ENCODE peak calls at places on chromosomes 12 and 14, in nine cellular contexts. One of them, this sample, is unnamed.

GRCh38 chr12:13142747-13143146 is 39.3 kb upstream of the GSG1 start:
- DNase-seq in GM10248: no peak
- DNase-seq in fibroblast of mammary gland: no peak
- DNase-seq in mesothelial cell of epicardium: no peak
- DNase-seq in A549: no peak
- DNase-seq in brain microvascular endothelial cell: no peak
- DNase-seq in cardiac fibroblast: no peak
- DNase-seq in heart left ventricle: no peak
- DNase-seq in GM13976: no peak
- DNase-seq in this sample: no peak

GRCh38 chr14:74502236-74503019 is 8.9 kb downstream of the ISCA2 start:
- DNase-seq in mesothelial cell of epicardium: no peak
- DNase-seq in GM10248: peak; percentile 59
- DNase-seq in GM13976: peak; percentile 66
- DNase-seq in cardiac fibroblast: peak; percentile 44
- DNase-seq in heart left ventricle: peak; percentile 56
- DNase-seq in A549: peak; percentile 44
- DNase-seq in brain microvascular endothelial cell: no peak
- DNase-seq in fibroblast of mammary gland: peak; percentile 49
- DNase-seq in this sample: peak; percentile 44

GRCh38 chr12:116887897-116888296 is 6.7 kb upstream of the HRK start:
- DNase-seq in brain microvascular endothelial cell: no peak
- DNase-seq in cardiac fibroblast: no peak
- DNase-seq in A549: no peak
- DNase-seq in GM13976: no peak
- DNase-seq in mesothelial cell of epicardium: no peak
- DNase-seq in GM10248: no peak
- DNase-seq in heart left ventricle: no peak
- DNase-seq in fibroblast of mammary gland: no peak
- DNase-seq in this sample: no peak

GRCh38 chr12:123548107-123548506 is 14.6 kb upstream of the RILPL1 start:
- DNase-seq in cardiac fibroblast: no peak
- DNase-seq in GM10248: no peak
- DNase-seq in brain microvascular endothelial cell: no peak
- DNase-seq in mesothelial cell of epicardium: no peak
- DNase-seq in heart left ventricle: no peak
- DNase-seq in A549: no peak
- DNase-seq in GM13976: no peak
- DNase-seq in fibroblast of mammary gland: no peak
- DNase-seq in this sample: no peak

GRCh38 chr12:41264281-41264680 is 76.2 kb downstream of the PDZRN4 start:
- DNase-seq in GM10248: peak; percentile 13
- DNase-seq in GM13976: peak; percentile 14
- DNase-seq in A549: no peak
- DNase-seq in mesothelial cell of epicardium: no peak
- DNase-seq in fibroblast of mammary gland: peak; percentile 11
- DNase-seq in heart left ventricle: no peak
- DNase-seq in cardiac fibroblast: peak; percentile 22
- DNase-seq in brain microvascular endothelial cell: no peak
- DNase-seq in this sample: no peak

GRCh38 chr14:52370406-52370911 is 56.3 kb downstream of the PTGER2 start:
- DNase-seq in heart left ventricle: no peak
- DNase-seq in mesothelial cell of epicardium: no peak
- DNase-seq in GM10248: no peak
- DNase-seq in brain microvascular endothelial cell: no peak
- DNase-seq in A549: no peak
- DNase-seq in fibroblast of mammary gland: no peak
- DNase-seq in cardiac fibroblast: no peak
- DNase-seq in GM13976: no peak
- DNase-seq in this sample: no peak

GRCh38 chr12:57864382-57864781 is 17.9 kb upstream of the CTDSP2 start:
- DNase-seq in A549: peak; percentile 40
- DNase-seq in mesothelial cell of epicardium: no peak
- DNase-seq in fibroblast of mammary gland: no peak
- DNase-seq in heart left ventricle: no peak
- DNase-seq in cardiac fibroblast: peak; percentile 22
- DNase-seq in GM10248: no peak
- DNase-seq in GM13976: no peak
- DNase-seq in brain microvascular endothelial cell: no peak
- DNase-seq in this sample: peak; percentile 14

GRCh38 chr12:10196210-10196609 is 16.5 kb upstream of the GABARAPL1 start:
- DNase-seq in GM10248: peak; percentile 40
- DNase-seq in heart left ventricle: no peak
- DNase-seq in GM13976: peak; percentile 51
- DNase-seq in cardiac fibroblast: no peak
- DNase-seq in A549: no peak
- DNase-seq in brain microvascular endothelial cell: no peak
- DNase-seq in fibroblast of mammary gland: no peak
- DNase-seq in mesothelial cell of epicardium: no peak
- DNase-seq in this sample: no peak

GRCh38 chr14:95889236-95889979 is 12.8 kb downstream of the TUNAR start:
- DNase-seq in heart left ventricle: no peak
- DNase-seq in A549: no peak
- DNase-seq in fibroblast of mammary gland: no peak
- DNase-seq in GM10248: no peak
- DNase-seq in mesothelial cell of epicardium: no peak
- DNase-seq in GM13976: no peak
- DNase-seq in brain microvascular endothelial cell: no peak
- DNase-seq in cardiac fibroblast: no peak
- DNase-seq in this sample: no peak

GRCh38 chr12:119713551-119714031 is 45.7 kb downstream of the PRKAB1 start:
- DNase-seq in cardiac fibroblast: no peak
- DNase-seq in brain microvascular endothelial cell: no peak
- DNase-seq in GM10248: no peak
- DNase-seq in mesothelial cell of epicardium: no peak
- DNase-seq in fibroblast of mammary gland: no peak
- DNase-seq in GM13976: no peak
- DNase-seq in A549: no peak
- DNase-seq in heart left ventricle: no peak
- DNase-seq in this sample: no peak

GRCh38 chr12:47896633-47897032 is 8.2 kb downstream of the VDR start:
- DNase-seq in GM13976: no peak
- DNase-seq in GM10248: no peak
- DNase-seq in cardiac fibroblast: no peak
- DNase-seq in fibroblast of mammary gland: no peak
- DNase-seq in mesothelial cell of epicardium: no peak
- DNase-seq in A549: peak; percentile 22
- DNase-seq in heart left ventricle: no peak
- DNase-seq in brain microvascular endothelial cell: no peak
- DNase-seq in this sample: no peak

GRCh38 chr14:55715889-55716288 is 135.9 kb downstream of the KTN1 start:
- DNase-seq in GM13976: peak; percentile 25
- DNase-seq in A549: no peak
- DNase-seq in mesothelial cell of epicardium: no peak
- DNase-seq in brain microvascular endothelial cell: peak; percentile 99
- DNase-seq in fibroblast of mammary gland: peak; percentile 95
- DNase-seq in cardiac fibroblast: peak; percentile 89
- DNase-seq in heart left ventricle: no peak
- DNase-seq in GM10248: no peak
- DNase-seq in this sample: no peak

GRCh38 chr12:11227373-11227772 is 40.6 kb upstream of the TAS2R42 start:
- DNase-seq in GM13976: no peak
- DNase-seq in fibroblast of mammary gland: no peak
- DNase-seq in heart left ventricle: no peak
- DNase-seq in brain microvascular endothelial cell: no peak
- DNase-seq in mesothelial cell of epicardium: no peak
- DNase-seq in A549: no peak
- DNase-seq in GM10248: no peak
- DNase-seq in cardiac fibroblast: no peak
- DNase-seq in this sample: no peak

GRCh38 chr12:11228268-11228879 is 41.1 kb downstream of the PRB3 start:
- DNase-seq in cardiac fibroblast: peak; percentile 59
- DNase-seq in fibroblast of mammary gland: peak; percentile 31
- DNase-seq in GM10248: peak; percentile 24
- DNase-seq in heart left ventricle: no peak
- DNase-seq in brain microvascular endothelial cell: peak; percentile 70
- DNase-seq in A549: peak; percentile 20
- DNase-seq in GM13976: peak; percentile 25
- DNase-seq in mesothelial cell of epicardium: no peak
- DNase-seq in this sample: peak; percentile 65
- TF ChIP-seq CTCF in cardiac fibroblast: peak; percentile 77
- TF ChIP-seq CTCF in fibroblast of mammary gland: peak; percentile 55
- TF ChIP-seq CTCF in GM10248: peak; percentile 72
- TF ChIP-seq CTCF in heart left ventricle: no peak
- TF ChIP-seq CTCF in brain microvascular endothelial cell: peak; percentile 90
- TF ChIP-seq CTCF in A549: peak; percentile 39
- TF ChIP-seq CTCF in GM13976: peak; percentile 47
- TF ChIP-seq CTCF in mesothelial cell of epicardium: peak; percentile 55
- TF ChIP-seq CTCF in this sample: peak; percentile 72

GRCh38 chr14:32908487-32909084 is 30.1 kb upstream of the NPAS3 start:
- DNase-seq in heart left ventricle: no peak
- DNase-seq in GM13976: no peak
- DNase-seq in brain microvascular endothelial cell: no peak
- DNase-seq in GM10248: no peak
- DNase-seq in A549: no peak
- DNase-seq in mesothelial cell of epicardium: no peak
- DNase-seq in cardiac fibroblast: no peak
- DNase-seq in fibroblast of mammary gland: peak; percentile 25
- DNase-seq in this sample: no peak

DNA sequence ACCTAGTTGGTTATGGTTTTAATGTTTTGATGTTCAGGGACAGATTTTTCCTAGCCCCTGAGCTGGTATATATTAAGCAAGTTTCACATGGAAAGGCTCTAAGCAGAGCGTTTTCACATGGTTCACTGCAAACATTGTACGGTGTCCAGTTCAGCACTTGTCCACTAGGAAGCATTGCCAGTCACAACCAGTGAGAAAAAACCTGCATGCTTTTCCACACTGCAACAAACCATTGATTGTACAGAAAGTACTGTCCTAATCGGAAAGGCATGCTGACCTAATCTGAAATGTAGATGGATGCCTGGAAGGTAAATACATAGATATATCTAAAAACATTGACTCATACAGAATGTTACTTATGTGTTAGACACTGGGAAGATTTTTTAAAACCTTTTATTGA is 25.0 kb upstream of the NPAS3 start:
- DNase-seq in brain microvascular endothelial cell: peak; percentile 63
- DNase-seq in mesothelial cell of epicardium: no peak
- DNase-seq in A549: no peak
- DNase-seq in GM13976: no peak
- DNase-seq in GM10248: no peak
- DNase-seq in heart left ventricle: no peak
- DNase-seq in fibroblast of mammary gland: peak; percentile 5
- DNase-seq in cardiac fibroblast: peak; percentile 21
- DNase-seq in this sample: no peak
- TF ChIP-seq CTCF in brain microvascular endothelial cell: peak; percentile 70
- TF ChIP-seq CTCF in mesothelial cell of epicardium: peak; percentile 22
- TF ChIP-seq CTCF in A549: no peak
- TF ChIP-seq CTCF in GM13976: no peak
- TF ChIP-seq CTCF in GM10248: no peak
- TF ChIP-seq CTCF in heart left ventricle: no peak
- TF ChIP-seq CTCF in fibroblast of mammary gland: peak; percentile 29
- TF ChIP-seq CTCF in cardiac fibroblast: peak; percentile 37
- TF ChIP-seq CTCF in this sample: no peak

DNA sequence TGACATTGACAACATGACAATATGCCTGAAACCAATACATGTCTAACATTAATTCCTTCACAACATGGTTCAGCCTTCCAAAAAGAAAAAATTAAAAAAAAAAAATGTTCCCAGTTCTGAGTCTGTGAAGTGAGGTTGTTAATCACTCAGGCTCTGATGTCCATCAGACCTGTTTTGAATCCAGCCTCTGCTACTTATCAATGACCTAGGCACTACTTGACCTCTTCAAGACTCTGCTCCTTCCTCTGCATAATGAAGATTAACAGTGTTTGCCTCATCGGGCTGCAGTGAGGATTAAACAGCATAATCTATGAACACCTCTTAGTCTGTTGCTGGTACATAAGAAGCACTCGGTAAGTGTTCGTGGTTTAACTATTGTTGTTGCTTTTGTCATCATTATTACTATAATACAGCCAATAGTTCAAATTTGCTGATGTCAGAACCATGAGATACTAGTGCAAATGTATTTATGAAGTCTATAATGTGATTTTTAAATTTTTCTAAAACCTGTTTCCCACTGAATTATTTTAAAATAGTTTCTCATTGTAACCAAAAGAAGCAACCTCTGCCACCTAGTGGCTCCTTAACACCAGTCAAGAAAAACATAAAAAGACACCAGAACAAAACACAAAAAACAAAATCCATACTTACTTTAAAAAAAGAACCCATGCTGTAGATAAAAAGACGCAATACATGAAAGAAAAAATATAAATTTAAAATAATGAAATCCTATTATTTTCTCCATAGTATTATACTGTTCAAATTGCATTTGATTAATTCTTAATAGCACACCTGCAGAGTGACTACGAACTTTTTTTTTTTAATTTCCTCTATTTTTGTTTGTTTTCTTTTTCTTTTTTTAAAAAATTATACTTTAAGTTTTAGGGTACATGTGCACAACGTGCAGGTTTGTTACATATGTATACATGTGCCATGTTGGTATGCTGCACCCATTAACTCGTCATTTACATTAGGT is 20.3 kb upstream of the TMX1 start:
- DNase-seq in GM13976: no peak
- DNase-seq in A549: peak; percentile 10
- DNase-seq in heart left ventricle: no peak
- DNase-seq in brain microvascular endothelial cell: peak; percentile 29
- DNase-seq in GM10248: no peak
- DNase-seq in fibroblast of mammary gland: peak; percentile 61
- DNase-seq in mesothelial cell of epicardium: no peak
- DNase-seq in cardiac fibroblast: peak; percentile 69
- DNase-seq in this sample: no peak
- TF ChIP-seq CTCF in GM13976: peak; percentile 39
- TF ChIP-seq CTCF in A549: peak; percentile 83
- TF ChIP-seq CTCF in heart left ventricle: peak; percentile 41
- TF ChIP-seq CTCF in brain microvascular endothelial cell: peak; percentile 55
- TF ChIP-seq CTCF in GM10248: peak; percentile 59
- TF ChIP-seq CTCF in fibroblast of mammary gland: peak; percentile 71
- TF ChIP-seq CTCF in mesothelial cell of epicardium: peak; percentile 74
- TF ChIP-seq CTCF in cardiac fibroblast: peak; percentile 70
- TF ChIP-seq CTCF in this sample: peak; percentile 68

GRCh38 chr14:23485311-23485710 is 15.8 kb downstream of the NGDN start:
- DNase-seq in mesothelial cell of epicardium: no peak
- DNase-seq in cardiac fibroblast: no peak
- DNase-seq in fibroblast of mammary gland: no peak
- DNase-seq in heart left ventricle: no peak
- DNase-seq in brain microvascular endothelial cell: no peak
- DNase-seq in GM10248: no peak
- DNase-seq in A549: no peak
- DNase-seq in GM13976: no peak
- DNase-seq in this sample: no peak

GRCh38 chr14:23481362-23481970 is 12.0 kb downstream of the NGDN start:
- DNase-seq in mesothelial cell of epicardium: no peak
- DNase-seq in heart left ventricle: no peak
- DNase-seq in GM13976: no peak
- DNase-seq in brain microvascular endothelial cell: no peak
- DNase-seq in A549: no peak
- DNase-seq in GM10248: no peak
- DNase-seq in fibroblast of mammary gland: peak; percentile 27
- DNase-seq in cardiac fibroblast: peak; percentile 29
- DNase-seq in this sample: peak; percentile 52

GRCh38 chr14:23482814-23483128 is 13.3 kb downstream of the NGDN start:
- DNase-seq in fibroblast of mammary gland: no peak
- DNase-seq in mesothelial cell of epicardium: no peak
- DNase-seq in GM13976: no peak
- DNase-seq in heart left ventricle: no peak
- DNase-seq in cardiac fibroblast: no peak
- DNase-seq in brain microvascular endothelial cell: no peak
- DNase-seq in A549: no peak
- DNase-seq in GM10248: no peak
- DNase-seq in this sample: no peak

GRCh38 chr14:23481992-23482813 is 12.7 kb downstream of the NGDN start:
- DNase-seq in GM13976: no peak
- DNase-seq in mesothelial cell of epicardium: no peak
- DNase-seq in A549: no peak
- DNase-seq in fibroblast of mammary gland: no peak
- DNase-seq in cardiac fibroblast: no peak
- DNase-seq in heart left ventricle: no peak
- DNase-seq in GM10248: no peak
- DNase-seq in brain microvascular endothelial cell: no peak
- DNase-seq in this sample: no peak

GRCh38 chr14:23483216-23483854 is 13.8 kb downstream of the NGDN start:
- DNase-seq in heart left ventricle: no peak
- DNase-seq in cardiac fibroblast: peak; percentile 15
- DNase-seq in fibroblast of mammary gland: peak; percentile 11
- DNase-seq in GM10248: peak; percentile 33
- DNase-seq in GM13976: peak; percentile 47
- DNase-seq in A549: peak; percentile 60
- DNase-seq in mesothelial cell of epicardium: no peak
- DNase-seq in brain microvascular endothelial cell: peak; percentile 11
- DNase-seq in this sample: peak; percentile 63
- TF ChIP-seq CTCF in heart left ventricle: no peak
- TF ChIP-seq CTCF in cardiac fibroblast: peak; percentile 52
- TF ChIP-seq CTCF in fibroblast of mammary gland: peak; percentile 44
- TF ChIP-seq CTCF in GM10248: peak; percentile 31
- TF ChIP-seq CTCF in GM13976: peak; percentile 20
- TF ChIP-seq CTCF in A549: peak; percentile 34
- TF ChIP-seq CTCF in mesothelial cell of epicardium: no peak
- TF ChIP-seq CTCF in brain microvascular endothelial cell: peak; percentile 71
- TF ChIP-seq CTCF in this sample: peak; percentile 75

This sample was measured in nephron progenitor cell.